ENCODE peak calls at places on chromosome 14, in six cellular contexts. U is A549, S is HepG2, O is endothelial cell of umbilical vein, Y is GM12878, V is K562. J is an unnamed sample.

GRCh38 chr14:72614365-72614764 is 279.5 kb downstream of the DPF3 start:
- DNase-seq in V (no peak), O (no peak), Y (no peak), S (no peak), U (no peak), J (no peak)

GRCh38 chr14:52949711-52950409 is 990 bp downstream of the FERMT2 start:
- DNase-seq in Y (no peak), U (peak), V (no peak), S (peak), O (peak), J (no peak)

GRCh38 chr14:60760648-60761364 is 26.2 kb downstream of the MNAT1 start:
- DNase-seq in V (no peak), U (no peak), S (peak), Y (no peak), O (no peak), J (no peak)

GRCh38 chr14:51908086-51908485 is 47.7 kb downstream of the GNG2 start:
- DNase-seq in O (no peak), U (no peak), V (no peak), Y (no peak), S (no peak), J (no peak)

GRCh38 chr14:53956427-53957201 is at the start of gene BMP4:
- DNase-seq in U (peak), V (peak), S (peak), O (peak), Y (no peak), J (no peak)

GRCh38 chr14:94044476-94045091 is 18.4 kb downstream of the OTUB2 start:
- DNase-seq in Y (no peak), O (no peak), S (no peak), V (no peak), U (no peak), J (no peak)

GRCh38 chr14:100440207-100440631 is 117.1 kb downstream of the SLC25A47 start:
- DNase-seq in S (peak), Y (no peak), U (peak), V (peak), O (peak), J (peak)

GRCh38 chr14:72732022-72732780 is 161.7 kb downstream of the DPF3 start:
- DNase-seq in Y (no peak), V (no peak), S (no peak), U (no peak), O (no peak), J (no peak)

GRCh38 chr14:68741839-68742470 is 50.9 kb downstream of the ZFP36L1 start:
- DNase-seq in V (no peak), O (no peak), Y (peak), S (no peak), U (no peak), J (peak)

GRCh38 chr14:36313206-36313605 is 7.2 kb downstream of the MBIP start:
- DNase-seq in O (no peak), V (no peak), S (no peak), Y (no peak), U (no peak), J (no peak)

GRCh38 chr14:95195031-95195430 is 37.7 kb upstream of the DICER1 start:
- DNase-seq in U (no peak), S (no peak), V (no peak), O (no peak), Y (no peak), J (no peak)

GRCh38 chr14:95196826-95197497 is 39.6 kb upstream of the DICER1 start:
- DNase-seq in O (no peak), U (no peak), S (no peak), Y (no peak), V (no peak), J (no peak)

GRCh38 chr14:95197498-95198010 is 40.2 kb upstream of the DICER1 start:
- DNase-seq in U (no peak), V (no peak), Y (no peak), S (no peak), O (no peak), J (no peak)

GRCh38 chr14:95198320-95198719 is 41.0 kb upstream of the DICER1 start:
- DNase-seq in U (no peak), O (no peak), Y (no peak), S (no peak), V (no peak), J (no peak)

GRCh38 chr14:95196268-95196667 is 38.9 kb upstream of the DICER1 start:
- DNase-seq in Y (no peak), O (no peak), S (peak), U (peak), V (peak), J (peak)
- TF ChIP-seq MYC in Y (no peak), O (no peak), S (no peak), U (no peak), V (no peak), J (no peak)

GRCh38 chr14:103284574-103285467 is 49.2 kb upstream of the EIF5 start:
- DNase-seq in O (no peak), Y (no peak), V (no peak), S (peak), U (peak), J (no peak)
- TF ChIP-seq POLR2A in O (no peak), Y (no peak), V (no peak), S (no peak), U (no peak), J (no peak)

GRCh38 chr14:96096639-96097610 is 57.8 kb downstream of the C14orf132 start:
- DNase-seq in O (no peak), Y (no peak), U (no peak), S (no peak), V (no peak), J (no peak)

GRCh38 chr14:96094656-96095055 is 55.5 kb downstream of the C14orf132 start:
- DNase-seq in V (no peak), Y (no peak), O (no peak), S (no peak), U (no peak), J (no peak)

GRCh38 chr14:96095058-96095457 is 55.9 kb downstream of the C14orf132 start:
- DNase-seq in Y (no peak), V (no peak), S (no peak), O (no peak), U (no peak), J (no peak)

GRCh38 chr14:96094211-96094610 is 55.0 kb downstream of the C14orf132 start:
- DNase-seq in O (no peak), V (no peak), Y (no peak), S (no peak), U (no peak), J (no peak)

DNA sequence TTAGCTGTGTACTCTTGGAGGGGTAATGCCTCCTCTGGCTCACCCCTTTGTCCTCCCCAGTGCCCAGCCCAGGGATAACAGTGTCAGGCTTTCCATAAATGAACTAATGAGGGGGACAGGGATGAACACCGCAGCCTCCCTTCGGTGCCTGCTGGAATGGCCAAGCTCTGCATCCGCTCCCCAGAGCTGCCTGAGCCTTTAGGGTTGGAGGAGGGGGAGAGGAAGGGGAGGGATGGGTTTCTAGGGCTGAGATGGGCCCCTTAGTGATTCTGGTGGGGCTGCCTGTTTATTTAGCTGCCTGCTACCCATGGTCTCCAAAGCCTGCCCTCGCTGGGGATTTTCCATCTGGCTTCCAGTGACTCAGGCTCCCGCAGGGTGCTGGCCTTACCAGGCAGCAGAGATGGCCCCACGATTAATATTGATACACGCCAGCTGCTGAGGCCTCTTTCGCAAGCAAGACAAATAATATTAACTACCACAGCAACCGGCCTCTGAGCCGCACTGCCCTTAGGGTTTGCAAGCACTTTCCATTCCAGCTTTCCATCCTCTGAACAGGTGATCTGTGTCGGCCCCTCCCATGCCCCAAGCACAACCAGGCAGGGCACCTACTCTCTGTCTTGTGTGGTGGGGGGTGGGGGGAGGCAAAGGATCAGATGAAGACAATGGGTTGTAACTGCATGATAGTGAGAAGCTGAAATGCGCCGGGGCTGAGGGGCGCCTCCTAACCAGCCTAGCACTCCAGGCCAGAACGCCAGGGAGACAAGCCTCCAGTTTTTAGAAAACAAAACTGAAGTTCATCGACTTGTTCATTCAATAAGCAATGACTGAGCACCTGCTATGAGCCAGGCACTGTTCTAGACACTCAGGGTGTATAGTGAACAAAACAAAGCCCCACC is 56.7 kb downstream of the C14orf132 start:
- DNase-seq in Y (no peak), O (no peak), V (no peak), S (peak), U (peak), J (no peak)
- TF ChIP-seq MYC in Y (no peak), O (no peak), V (no peak), S (no peak), U (no peak), J (no peak)

GRCh38 chr14:21205678-21206581 is 50.1 kb upstream of the OR5AU1 start:
- DNase-seq in Y (no peak), O (no peak), S (no peak), U (no peak), V (no peak), J (no peak)

GRCh38 chr14:21205026-21205677 is 49.3 kb upstream of the OR5AU1 start:
- DNase-seq in O (no peak), U (no peak), Y (no peak), S (no peak), V (no peak), J (no peak)

GRCh38 chr14:21202463-21203358 is 46.8 kb upstream of the OR5AU1 start:
- DNase-seq in O (no peak), V (no peak), U (no peak), Y (no peak), S (no peak), J (no peak)

GRCh38 chr14:21203470-21204166 is 47.8 kb upstream of the OR5AU1 start:
- DNase-seq in S (peak), Y (no peak), U (no peak), O (no peak), V (no peak), J (no peak)

DNA sequence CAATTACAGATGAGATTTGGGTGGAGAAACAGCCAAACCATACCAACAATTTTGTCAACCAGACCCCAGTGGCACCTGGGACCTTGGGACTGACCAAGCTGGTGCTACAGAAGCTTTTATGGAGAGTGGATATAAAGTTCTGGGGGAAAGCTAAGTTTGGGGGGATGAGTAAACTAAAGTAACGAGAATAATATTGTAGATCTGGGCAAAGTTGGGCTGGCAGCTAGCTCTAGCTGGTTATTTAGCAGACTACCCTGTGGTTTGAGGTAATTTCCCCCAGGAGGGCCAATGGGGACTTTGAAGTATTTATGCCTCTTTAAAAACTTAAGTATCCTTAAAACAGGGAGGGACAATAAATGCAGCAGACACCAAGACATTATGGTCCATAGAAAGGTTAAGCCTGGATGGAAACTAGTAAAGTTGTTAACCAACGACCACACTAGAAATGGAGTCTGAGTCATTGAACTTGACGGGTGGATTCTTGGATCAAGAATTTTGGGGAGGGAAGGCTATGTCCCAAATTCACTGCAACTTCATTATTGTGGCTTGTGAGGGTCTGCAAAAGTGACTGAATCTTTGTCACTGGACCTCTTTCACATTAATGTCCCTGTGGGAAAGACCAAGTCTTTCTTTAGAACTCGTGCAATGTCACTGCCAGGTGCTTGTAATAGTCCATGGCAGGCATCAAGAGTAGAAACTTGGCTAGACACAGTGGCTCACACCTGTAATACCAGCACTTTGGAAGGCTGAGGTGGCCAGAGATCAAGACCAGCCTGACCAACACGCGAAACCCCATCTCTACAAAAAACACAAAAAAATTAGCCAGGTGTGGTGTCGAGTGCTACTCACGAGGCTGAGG is 48.5 kb upstream of the OR5AU1 start:
- DNase-seq in Y (no peak), O (no peak), S (no peak), U (no peak), V (no peak), J (no peak)
- TF ChIP-seq POLR2A in Y (peak), O (no peak), S (peak), U (no peak), V (peak), J (no peak)

GRCh38 chr14:99274346-99275221 is 2.6 kb upstream of the BCL11B start:
- DNase-seq in Y (no peak), O (peak), S (peak), U (peak), V (peak), J (peak)

GRCh38 chr14:99272669-99273024 is 650 bp upstream of the BCL11B start:
- DNase-seq in V (no peak), Y (no peak), O (no peak), U (no peak), S (no peak), J (no peak)

GRCh38 chr14:99271951-99272668 is at the start of gene BCL11B:
- DNase-seq in U (peak), Y (peak), O (peak), S (peak), V (peak), J (peak)

GRCh38 chr14:99273724-99274345 is 1.8 kb upstream of the BCL11B start:
- DNase-seq in V (no peak), Y (no peak), O (no peak), U (peak), S (peak), J (peak)

DNA sequence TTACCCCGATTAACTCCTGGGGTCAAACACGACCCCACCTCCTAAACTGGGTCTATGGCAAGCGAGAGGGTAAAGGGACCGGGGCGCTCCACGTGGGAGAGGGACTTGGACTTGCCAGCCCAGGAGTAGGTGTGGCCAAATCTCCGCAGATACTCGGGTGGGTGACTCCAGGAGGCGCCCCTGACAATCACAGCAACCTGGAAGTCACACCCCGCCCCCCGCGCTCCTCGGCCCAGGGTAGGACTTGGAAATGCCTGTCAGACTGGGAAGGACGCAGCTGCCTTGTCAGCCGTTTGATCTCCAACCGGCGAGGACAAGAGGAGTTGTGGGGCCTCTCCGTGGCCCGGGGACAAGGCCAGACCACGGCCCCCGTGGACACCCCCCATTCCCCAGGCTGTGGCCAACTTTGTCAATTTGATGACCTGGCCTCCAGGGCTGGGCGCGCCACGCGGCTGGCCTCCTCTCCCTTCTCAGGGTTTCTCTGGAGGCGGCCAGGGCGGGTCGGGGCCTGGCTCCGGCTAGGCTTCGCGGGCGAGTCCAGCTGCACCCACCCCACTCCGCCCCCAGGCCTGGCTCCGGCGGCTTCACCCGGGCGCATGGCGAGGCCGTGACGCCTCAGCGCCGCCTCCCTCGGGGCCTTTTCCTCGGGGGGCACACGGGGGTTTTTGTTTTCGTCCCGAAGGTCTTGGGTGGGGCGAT is 1.2 kb upstream of the BCL11B start:
- DNase-seq in S (peak), V (no peak), Y (no peak), U (peak), O (peak), J (peak)
- TF ChIP-seq MYC in S (no peak), V (no peak), Y (no peak), U (no peak), O (no peak), J (no peak)

GRCh38 chr14:38210168-38210567 is 2.5 kb downstream of the SSTR1 start:
- DNase-seq in O (peak), Y (no peak), S (no peak), U (peak), V (no peak), J (no peak)
- TF ChIP-seq POLR2A in O (no peak), Y (no peak), S (no peak), U (no peak), V (no peak), J (no peak)

GRCh38 chr14:58427289-58428010 is at the start of the genes KIAA0586 and TIMM9:
- DNase-seq in Y (peak), U (peak), O (peak), S (peak), V (peak), J (peak)

GRCh38 chr14:58426819-58427288 is 477 bp downstream of the TIMM9 start:
- DNase-seq in Y (no peak), S (peak), U (peak), V (peak), O (peak), J (peak)

GRCh38 chr14:58430156-58430555 is 2.6 kb downstream of the KIAA0586 start:
- DNase-seq in V (no peak), S (no peak), Y (no peak), O (peak), U (no peak), J (peak)

DNA sequence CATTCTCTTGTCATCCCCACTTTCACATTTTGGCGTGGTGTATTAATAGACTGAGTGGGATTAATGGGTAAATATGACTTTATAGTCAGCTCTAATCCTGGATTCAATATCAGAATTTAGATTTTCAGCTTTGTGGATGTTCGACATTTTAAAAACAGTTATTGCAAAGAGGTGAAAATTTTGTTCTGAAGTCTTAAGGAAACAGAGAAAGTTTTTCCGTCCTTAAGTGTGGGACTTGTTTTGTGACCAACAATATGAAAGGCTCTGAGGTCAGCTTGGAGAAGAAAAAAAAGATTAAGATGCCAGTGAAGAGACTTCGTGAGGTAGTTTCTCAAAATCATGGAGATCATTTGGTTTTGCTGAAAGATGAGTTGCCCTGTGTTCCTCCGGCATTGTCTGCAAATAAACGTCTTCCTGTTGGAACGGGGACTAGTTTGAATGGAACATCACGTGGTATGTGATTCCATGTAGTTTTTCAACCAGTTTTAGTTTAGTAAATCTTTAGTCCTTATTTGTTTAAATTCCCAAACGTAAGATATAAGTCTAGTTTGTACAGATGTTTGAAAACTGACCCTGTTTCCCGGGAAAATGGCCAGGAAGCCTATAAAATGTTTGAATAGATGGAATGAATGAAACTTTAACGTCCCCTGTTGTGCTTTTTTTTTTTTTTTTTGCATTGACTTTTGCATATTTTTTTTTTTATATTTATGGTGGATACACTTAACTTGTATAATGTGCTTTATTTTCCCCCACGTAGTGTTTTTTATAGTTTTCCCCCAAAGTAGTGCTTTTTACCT is 690 bp downstream of the KIAA0586 start:
- DNase-seq in U (peak), S (peak), O (peak), Y (no peak), V (peak), J (peak)
- TF ChIP-seq MYC in U (no peak), S (no peak), O (no peak), Y (no peak), V (no peak), J (no peak)